ENCODE peak calls at places on chromosomes 13 and 19, in nine cellular contexts. One of them, this sample, is unnamed.

GRCh38 chr19:5358173-5358800 is 17.7 kb upstream of the PTPRS start:
- DNase-seq in thyroid gland: no peak
- DNase-seq in astrocyte of the cerebellum: no peak
- DNase-seq in esophagus squamous epithelium: no peak
- DNase-seq in stimulated activated CD8-positive, alpha-beta memory T cell treated with anti-CD3 and anti-CD28 coated beads, Interleukin-2, amount 100 ng/mL, for 1 hour: no peak
- DNase-seq in mucosa of gallbladder: no peak
- DNase-seq in thoracic aorta: no peak
- DNase-seq in stromal cell of bone marrow: no peak
- DNase-seq in psoas muscle: no peak
- DNase-seq in this sample: no peak

GRCh38 chr13:51844862-51845573 is at the start of gene TMEM272:
- DNase-seq in thyroid gland: peak; percentile 60
- DNase-seq in astrocyte of the cerebellum: no peak
- DNase-seq in esophagus squamous epithelium: no peak
- DNase-seq in stimulated activated CD8-positive, alpha-beta memory T cell treated with anti-CD3 and anti-CD28 coated beads, Interleukin-2, amount 100 ng/mL, for 1 hour: no peak
- DNase-seq in mucosa of gallbladder: peak; percentile 46
- DNase-seq in thoracic aorta: no peak
- DNase-seq in stromal cell of bone marrow: no peak
- DNase-seq in psoas muscle: peak; percentile 70
- DNase-seq in this sample: peak; percentile 38

GRCh38 chr13:108594153-108594552 is 35.3 kb upstream of the MYO16 start:
- DNase-seq in thyroid gland: no peak
- DNase-seq in astrocyte of the cerebellum: no peak
- DNase-seq in esophagus squamous epithelium: no peak
- DNase-seq in stimulated activated CD8-positive, alpha-beta memory T cell treated with anti-CD3 and anti-CD28 coated beads, Interleukin-2, amount 100 ng/mL, for 1 hour: no peak
- DNase-seq in mucosa of gallbladder: no peak
- DNase-seq in thoracic aorta: no peak
- DNase-seq in stromal cell of bone marrow: no peak
- DNase-seq in psoas muscle: no peak
- DNase-seq in this sample: no peak

GRCh38 chr19:41018736-41019290 is 27.7 kb downstream of the CYP2B6 start:
- DNase-seq in thyroid gland: no peak
- DNase-seq in astrocyte of the cerebellum: no peak
- DNase-seq in esophagus squamous epithelium: no peak
- DNase-seq in stimulated activated CD8-positive, alpha-beta memory T cell treated with anti-CD3 and anti-CD28 coated beads, Interleukin-2, amount 100 ng/mL, for 1 hour: no peak
- DNase-seq in mucosa of gallbladder: no peak
- DNase-seq in thoracic aorta: no peak
- DNase-seq in stromal cell of bone marrow: no peak
- DNase-seq in psoas muscle: no peak
- DNase-seq in this sample: no peak

GRCh38 chr19:13841339-13842293 is 35.3 kb upstream of the NANOS3 start:
- DNase-seq in thyroid gland: peak; percentile 48
- DNase-seq in astrocyte of the cerebellum: no peak
- DNase-seq in esophagus squamous epithelium: no peak
- DNase-seq in stimulated activated CD8-positive, alpha-beta memory T cell treated with anti-CD3 and anti-CD28 coated beads, Interleukin-2, amount 100 ng/mL, for 1 hour: no peak
- DNase-seq in mucosa of gallbladder: no peak
- DNase-seq in thoracic aorta: no peak
- DNase-seq in stromal cell of bone marrow: no peak
- DNase-seq in psoas muscle: peak; percentile 91
- DNase-seq in this sample: no peak

GRCh38 chr13:99033814-99034213 is 56.0 kb upstream of the DOCK9 start:
- DNase-seq in thyroid gland: no peak
- DNase-seq in astrocyte of the cerebellum: no peak
- DNase-seq in esophagus squamous epithelium: no peak
- DNase-seq in stimulated activated CD8-positive, alpha-beta memory T cell treated with anti-CD3 and anti-CD28 coated beads, Interleukin-2, amount 100 ng/mL, for 1 hour: no peak
- DNase-seq in mucosa of gallbladder: no peak
- DNase-seq in thoracic aorta: no peak
- DNase-seq in stromal cell of bone marrow: no peak
- DNase-seq in psoas muscle: no peak
- DNase-seq in this sample: no peak

GRCh38 chr13:32824671-32825070 is 191.6 kb upstream of the KL start:
- DNase-seq in thyroid gland: no peak
- DNase-seq in astrocyte of the cerebellum: peak; percentile 62
- DNase-seq in esophagus squamous epithelium: no peak
- DNase-seq in stimulated activated CD8-positive, alpha-beta memory T cell treated with anti-CD3 and anti-CD28 coated beads, Interleukin-2, amount 100 ng/mL, for 1 hour: no peak
- DNase-seq in mucosa of gallbladder: peak; percentile 23
- DNase-seq in thoracic aorta: no peak
- DNase-seq in stromal cell of bone marrow: peak; percentile 22
- DNase-seq in psoas muscle: no peak
- DNase-seq in this sample: no peak

GRCh38 chr13:114151565-114152284 is 19.3 kb upstream of the RASA3 start:
- DNase-seq in thyroid gland: no peak
- DNase-seq in astrocyte of the cerebellum: no peak
- DNase-seq in esophagus squamous epithelium: no peak
- DNase-seq in stimulated activated CD8-positive, alpha-beta memory T cell treated with anti-CD3 and anti-CD28 coated beads, Interleukin-2, amount 100 ng/mL, for 1 hour: no peak
- DNase-seq in mucosa of gallbladder: no peak
- DNase-seq in thoracic aorta: no peak
- DNase-seq in stromal cell of bone marrow: no peak
- DNase-seq in psoas muscle: peak; percentile 75
- DNase-seq in this sample: peak; percentile 54

GRCh38 chr13:29884671-29885424 is 34.4 kb upstream of the UBL3 start:
- DNase-seq in thyroid gland: no peak
- DNase-seq in astrocyte of the cerebellum: no peak
- DNase-seq in esophagus squamous epithelium: no peak
- DNase-seq in stimulated activated CD8-positive, alpha-beta memory T cell treated with anti-CD3 and anti-CD28 coated beads, Interleukin-2, amount 100 ng/mL, for 1 hour: no peak
- DNase-seq in mucosa of gallbladder: no peak
- DNase-seq in thoracic aorta: no peak
- DNase-seq in stromal cell of bone marrow: no peak
- DNase-seq in psoas muscle: no peak
- DNase-seq in this sample: no peak

GRCh38 chr13:51781246-51782022 is 22.5 kb downstream of the DHRS12 start:
- DNase-seq in thyroid gland: peak; percentile 53
- DNase-seq in astrocyte of the cerebellum: no peak
- DNase-seq in esophagus squamous epithelium: no peak
- DNase-seq in stimulated activated CD8-positive, alpha-beta memory T cell treated with anti-CD3 and anti-CD28 coated beads, Interleukin-2, amount 100 ng/mL, for 1 hour: no peak
- DNase-seq in mucosa of gallbladder: no peak
- DNase-seq in thoracic aorta: no peak
- DNase-seq in stromal cell of bone marrow: no peak
- DNase-seq in psoas muscle: peak; percentile 32
- DNase-seq in this sample: no peak

GRCh38 chr19:46042252-46042883 is 1.6 kb upstream of the IGFL4 start:
- DNase-seq in thyroid gland: no peak
- DNase-seq in astrocyte of the cerebellum: no peak
- DNase-seq in esophagus squamous epithelium: no peak
- DNase-seq in stimulated activated CD8-positive, alpha-beta memory T cell treated with anti-CD3 and anti-CD28 coated beads, Interleukin-2, amount 100 ng/mL, for 1 hour: no peak
- DNase-seq in mucosa of gallbladder: no peak
- DNase-seq in thoracic aorta: no peak
- DNase-seq in stromal cell of bone marrow: no peak
- DNase-seq in psoas muscle: no peak
- DNase-seq in this sample: no peak

GRCh38 chr19:48095637-48096175 is 14.9 kb downstream of the PLA2G4C start:
- DNase-seq in thyroid gland: no peak
- DNase-seq in astrocyte of the cerebellum: no peak
- DNase-seq in esophagus squamous epithelium: no peak
- DNase-seq in stimulated activated CD8-positive, alpha-beta memory T cell treated with anti-CD3 and anti-CD28 coated beads, Interleukin-2, amount 100 ng/mL, for 1 hour: no peak
- DNase-seq in mucosa of gallbladder: no peak
- DNase-seq in thoracic aorta: no peak
- DNase-seq in stromal cell of bone marrow: no peak
- DNase-seq in psoas muscle: no peak
- DNase-seq in this sample: no peak

GRCh38 chr19:10863107-10863700 is 8.1 kb upstream of the CARM1 start:
- DNase-seq in thyroid gland: peak; percentile 87
- DNase-seq in astrocyte of the cerebellum: peak; percentile 28
- DNase-seq in esophagus squamous epithelium: no peak
- DNase-seq in stimulated activated CD8-positive, alpha-beta memory T cell treated with anti-CD3 and anti-CD28 coated beads, Interleukin-2, amount 100 ng/mL, for 1 hour: no peak
- DNase-seq in mucosa of gallbladder: no peak
- DNase-seq in thoracic aorta: no peak
- DNase-seq in stromal cell of bone marrow: peak; percentile 77
- DNase-seq in psoas muscle: no peak
- DNase-seq in this sample: no peak

GRCh38 chr13:21638319-21639282 is 32.3 kb upstream of the FGF9 start:
- DNase-seq in thyroid gland: peak; percentile 4
- DNase-seq in astrocyte of the cerebellum: no peak
- DNase-seq in esophagus squamous epithelium: no peak
- DNase-seq in stimulated activated CD8-positive, alpha-beta memory T cell treated with anti-CD3 and anti-CD28 coated beads, Interleukin-2, amount 100 ng/mL, for 1 hour: no peak
- DNase-seq in mucosa of gallbladder: peak; percentile 33
- DNase-seq in thoracic aorta: no peak
- DNase-seq in stromal cell of bone marrow: no peak
- DNase-seq in psoas muscle: no peak
- DNase-seq in this sample: no peak

GRCh38 chr13:34411177-34411576 is 530.9 kb upstream of the NBEA start:
- DNase-seq in thyroid gland: no peak
- DNase-seq in astrocyte of the cerebellum: no peak
- DNase-seq in esophagus squamous epithelium: no peak
- DNase-seq in stimulated activated CD8-positive, alpha-beta memory T cell treated with anti-CD3 and anti-CD28 coated beads, Interleukin-2, amount 100 ng/mL, for 1 hour: no peak
- DNase-seq in mucosa of gallbladder: no peak
- DNase-seq in thoracic aorta: no peak
- DNase-seq in stromal cell of bone marrow: no peak
- DNase-seq in psoas muscle: no peak
- DNase-seq in this sample: no peak

GRCh38 chr13:76455960-76456359 is 430.2 kb downstream of the KCTD12 start:
- DNase-seq in thyroid gland: no peak
- DNase-seq in astrocyte of the cerebellum: peak; percentile 79
- DNase-seq in esophagus squamous epithelium: no peak
- DNase-seq in stimulated activated CD8-positive, alpha-beta memory T cell treated with anti-CD3 and anti-CD28 coated beads, Interleukin-2, amount 100 ng/mL, for 1 hour: no peak
- DNase-seq in mucosa of gallbladder: no peak
- DNase-seq in thoracic aorta: no peak
- DNase-seq in stromal cell of bone marrow: peak; percentile 65
- DNase-seq in psoas muscle: no peak
- DNase-seq in this sample: no peak

GRCh38 chr13:114047358-114047881 is 73.5 kb upstream of the C13orf46 start:
- DNase-seq in thyroid gland: peak; percentile 54
- DNase-seq in astrocyte of the cerebellum: no peak
- DNase-seq in esophagus squamous epithelium: no peak
- DNase-seq in stimulated activated CD8-positive, alpha-beta memory T cell treated with anti-CD3 and anti-CD28 coated beads, Interleukin-2, amount 100 ng/mL, for 1 hour: no peak
- DNase-seq in mucosa of gallbladder: no peak
- DNase-seq in thoracic aorta: no peak
- DNase-seq in stromal cell of bone marrow: no peak
- DNase-seq in psoas muscle: no peak
- DNase-seq in this sample: no peak

GRCh38 chr19:18384775-18385174 is 1.2 kb upstream of the GDF15 start:
- DNase-seq in thyroid gland: no peak
- DNase-seq in astrocyte of the cerebellum: no peak
- DNase-seq in esophagus squamous epithelium: no peak
- DNase-seq in stimulated activated CD8-positive, alpha-beta memory T cell treated with anti-CD3 and anti-CD28 coated beads, Interleukin-2, amount 100 ng/mL, for 1 hour: no peak
- DNase-seq in mucosa of gallbladder: peak; percentile 42
- DNase-seq in thoracic aorta: no peak
- DNase-seq in stromal cell of bone marrow: no peak
- DNase-seq in psoas muscle: no peak
- DNase-seq in this sample: no peak

GRCh38 chr19:55585658-55586339 is 5.2 kb upstream of the ZNF579 start:
- DNase-seq in thyroid gland: peak; percentile 95
- DNase-seq in astrocyte of the cerebellum: peak; percentile 24
- DNase-seq in esophagus squamous epithelium: no peak
- DNase-seq in stimulated activated CD8-positive, alpha-beta memory T cell treated with anti-CD3 and anti-CD28 coated beads, Interleukin-2, amount 100 ng/mL, for 1 hour: no peak
- DNase-seq in mucosa of gallbladder: no peak
- DNase-seq in thoracic aorta: no peak
- DNase-seq in stromal cell of bone marrow: peak; percentile 30
- DNase-seq in psoas muscle: peak; percentile 81
- DNase-seq in this sample: peak; percentile 11

GRCh38 chr13:21998279-21998678 is 327.4 kb downstream of the FGF9 start:
- DNase-seq in thyroid gland: no peak
- DNase-seq in astrocyte of the cerebellum: no peak
- DNase-seq in esophagus squamous epithelium: no peak
- DNase-seq in stimulated activated CD8-positive, alpha-beta memory T cell treated with anti-CD3 and anti-CD28 coated beads, Interleukin-2, amount 100 ng/mL, for 1 hour: no peak
- DNase-seq in mucosa of gallbladder: peak; percentile 8
- DNase-seq in thoracic aorta: no peak
- DNase-seq in stromal cell of bone marrow: no peak
- DNase-seq in psoas muscle: no peak
- DNase-seq in this sample: no peak

GRCh38 chr19:17406887-17407196 is 1.4 kb upstream of the BST2 start:
- DNase-seq in thyroid gland: no peak
- DNase-seq in astrocyte of the cerebellum: no peak
- DNase-seq in esophagus squamous epithelium: no peak
- DNase-seq in stimulated activated CD8-positive, alpha-beta memory T cell treated with anti-CD3 and anti-CD28 coated beads, Interleukin-2, amount 100 ng/mL, for 1 hour: no peak
- DNase-seq in mucosa of gallbladder: no peak
- DNase-seq in thoracic aorta: no peak
- DNase-seq in stromal cell of bone marrow: no peak
- DNase-seq in psoas muscle: no peak
- DNase-seq in this sample: no peak

GRCh38 chr19:35346193-35347052 is 1.3 kb upstream of the FFAR1 start:
- DNase-seq in thyroid gland: no peak
- DNase-seq in astrocyte of the cerebellum: no peak
- DNase-seq in esophagus squamous epithelium: no peak
- DNase-seq in stimulated activated CD8-positive, alpha-beta memory T cell treated with anti-CD3 and anti-CD28 coated beads, Interleukin-2, amount 100 ng/mL, for 1 hour: peak; percentile 56
- DNase-seq in mucosa of gallbladder: peak; percentile 28
- DNase-seq in thoracic aorta: no peak
- DNase-seq in stromal cell of bone marrow: no peak
- DNase-seq in psoas muscle: no peak
- DNase-seq in this sample: peak; percentile 67

GRCh38 chr13:41492432-41493267 is 35.3 kb downstream of the RGCC start:
- DNase-seq in thyroid gland: no peak
- DNase-seq in astrocyte of the cerebellum: no peak
- DNase-seq in esophagus squamous epithelium: no peak
- DNase-seq in stimulated activated CD8-positive, alpha-beta memory T cell treated with anti-CD3 and anti-CD28 coated beads, Interleukin-2, amount 100 ng/mL, for 1 hour: no peak
- DNase-seq in mucosa of gallbladder: no peak
- DNase-seq in thoracic aorta: no peak
- DNase-seq in stromal cell of bone marrow: no peak
- DNase-seq in psoas muscle: no peak
- DNase-seq in this sample: no peak

GRCh38 chr19:51743405-51743804 is 8.3 kb downstream of the FPR1 start:
- DNase-seq in thyroid gland: no peak
- DNase-seq in astrocyte of the cerebellum: no peak
- DNase-seq in esophagus squamous epithelium: no peak
- DNase-seq in stimulated activated CD8-positive, alpha-beta memory T cell treated with anti-CD3 and anti-CD28 coated beads, Interleukin-2, amount 100 ng/mL, for 1 hour: no peak
- DNase-seq in mucosa of gallbladder: no peak
- DNase-seq in thoracic aorta: no peak
- DNase-seq in stromal cell of bone marrow: no peak
- DNase-seq in psoas muscle: no peak
- DNase-seq in this sample: no peak

GRCh38 chr19:34217952-34218817 is 36.2 kb upstream of the GARRE1 start:
- DNase-seq in thyroid gland: no peak
- DNase-seq in astrocyte of the cerebellum: peak; percentile 97
- DNase-seq in esophagus squamous epithelium: no peak
- DNase-seq in stimulated activated CD8-positive, alpha-beta memory T cell treated with anti-CD3 and anti-CD28 coated beads, Interleukin-2, amount 100 ng/mL, for 1 hour: peak; percentile 39
- DNase-seq in mucosa of gallbladder: peak; percentile 37
- DNase-seq in thoracic aorta: no peak
- DNase-seq in stromal cell of bone marrow: peak; percentile 83
- DNase-seq in psoas muscle: no peak
- DNase-seq in this sample: peak; percentile 78

GRCh38 chr19:44608391-44608821 is 5.0 kb upstream of the IGSF23 start:
- DNase-seq in thyroid gland: no peak
- DNase-seq in astrocyte of the cerebellum: no peak
- DNase-seq in esophagus squamous epithelium: no peak
- DNase-seq in stimulated activated CD8-positive, alpha-beta memory T cell treated with anti-CD3 and anti-CD28 coated beads, Interleukin-2, amount 100 ng/mL, for 1 hour: no peak
- DNase-seq in mucosa of gallbladder: no peak
- DNase-seq in thoracic aorta: no peak
- DNase-seq in stromal cell of bone marrow: no peak
- DNase-seq in psoas muscle: no peak
- DNase-seq in this sample: no peak

GRCh38 chr13:46022476-46022875 is 30.1 kb downstream of the ZC3H13 start:
- DNase-seq in thyroid gland: no peak
- DNase-seq in astrocyte of the cerebellum: no peak
- DNase-seq in esophagus squamous epithelium: no peak
- DNase-seq in stimulated activated CD8-positive, alpha-beta memory T cell treated with anti-CD3 and anti-CD28 coated beads, Interleukin-2, amount 100 ng/mL, for 1 hour: no peak
- DNase-seq in mucosa of gallbladder: no peak
- DNase-seq in thoracic aorta: no peak
- DNase-seq in stromal cell of bone marrow: peak; percentile 33
- DNase-seq in psoas muscle: no peak
- DNase-seq in this sample: no peak

GRCh38 chr19:3798137-3798536 is 12.0 kb upstream of the MATK start:
- DNase-seq in thyroid gland: no peak
- DNase-seq in astrocyte of the cerebellum: no peak
- DNase-seq in esophagus squamous epithelium: no peak
- DNase-seq in stimulated activated CD8-positive, alpha-beta memory T cell treated with anti-CD3 and anti-CD28 coated beads, Interleukin-2, amount 100 ng/mL, for 1 hour: no peak
- DNase-seq in mucosa of gallbladder: no peak
- DNase-seq in thoracic aorta: no peak
- DNase-seq in stromal cell of bone marrow: no peak
- DNase-seq in psoas muscle: no peak
- DNase-seq in this sample: no peak

GRCh38 chr19:6587093-6587820 is 3.7 kb downstream of the CD70 start:
- DNase-seq in thyroid gland: no peak
- DNase-seq in astrocyte of the cerebellum: no peak
- DNase-seq in esophagus squamous epithelium: no peak
- DNase-seq in stimulated activated CD8-positive, alpha-beta memory T cell treated with anti-CD3 and anti-CD28 coated beads, Interleukin-2, amount 100 ng/mL, for 1 hour: no peak
- DNase-seq in mucosa of gallbladder: no peak
- DNase-seq in thoracic aorta: no peak
- DNase-seq in stromal cell of bone marrow: no peak
- DNase-seq in psoas muscle: no peak
- DNase-seq in this sample: no peak

GRCh38 chr19:33734913-33735312 is 61.8 kb upstream of the KCTD15 start:
- DNase-seq in thyroid gland: peak; percentile 25
- DNase-seq in astrocyte of the cerebellum: no peak
- DNase-seq in esophagus squamous epithelium: no peak
- DNase-seq in stimulated activated CD8-positive, alpha-beta memory T cell treated with anti-CD3 and anti-CD28 coated beads, Interleukin-2, amount 100 ng/mL, for 1 hour: no peak
- DNase-seq in mucosa of gallbladder: peak; percentile 15
- DNase-seq in thoracic aorta: no peak
- DNase-seq in stromal cell of bone marrow: no peak
- DNase-seq in psoas muscle: no peak
- DNase-seq in this sample: no peak

GRCh38 chr13:112894673-112895481 is 74.1 kb upstream of the MCF2L start:
- DNase-seq in thyroid gland: no peak
- DNase-seq in astrocyte of the cerebellum: no peak
- DNase-seq in esophagus squamous epithelium: no peak
- DNase-seq in stimulated activated CD8-positive, alpha-beta memory T cell treated with anti-CD3 and anti-CD28 coated beads, Interleukin-2, amount 100 ng/mL, for 1 hour: no peak
- DNase-seq in mucosa of gallbladder: no peak
- DNase-seq in thoracic aorta: no peak
- DNase-seq in stromal cell of bone marrow: no peak
- DNase-seq in psoas muscle: peak; percentile 54
- DNase-seq in this sample: no peak